ENCODE peak calls at places on chromosomes 6 and 20, in nine cellular contexts. J, C, I, R, K, P, O, G and B are unnamed samples. For H3K4me1, the result is how much of the 10 kb centered on the place peaks cover.

GRCh38 chr6:107729098-107729497 is 95.0 kb downstream of the SCML4 start:
- DNase-seq in I (no peak), C (no peak), P (no peak), R (no peak), J (no peak), O (no peak), K (no peak), G (no peak), B (no peak)

GRCh38 chr20:49541733-49542513 is 26.0 kb downstream of the PTGIS start:
- DNase-seq in K (peak), C (peak), J (peak), R (peak), O (peak), I (peak), G (peak), P (peak), B (peak)

GRCh38 chr20:33915726-33916331 is 77.9 kb upstream of the RALY start:
- DNase-seq in I (no peak), O (peak), C (no peak), J (peak), G (peak), R (peak), P (peak), K (peak), B (peak)

GRCh38 chr20:61936701-61937131 is 129.0 kb downstream of the TAF4 start:
- DNase-seq in K (peak), R (no peak), I (no peak), J (peak), O (no peak), G (no peak), P (no peak), C (no peak), B (peak)

GRCh38 chr20:61263084-61263695 is 11.1 kb downstream of the CDH4 start:
- DNase-seq in C (no peak), P (peak), J (no peak), I (peak), G (peak), O (no peak), K (no peak), R (no peak), B (no peak)

GRCh38 chr20:3238616-3239025 is 369 bp downstream of the SLC4A11 start:
- DNase-seq in I (peak), C (no peak), K (no peak), O (peak), R (no peak), J (no peak), G (no peak), P (no peak), B (no peak)

GRCh38 chr6:33851959-33852358 is 48.2 kb upstream of the MLN start:
- DNase-seq in P (no peak), K (no peak), J (no peak), C (no peak), O (peak), R (no peak), I (peak), G (peak), B (no peak)

GRCh38 chr6:39343461-39343870 is 21.0 kb upstream of the KCNK16 start:
- DNase-seq in G (no peak), O (no peak), P (no peak), C (no peak), R (no peak), I (no peak), J (no peak), K (no peak), B (no peak)

GRCh38 chr6:38427492-38428210 is 212.1 kb downstream of the BTBD9 start:
- DNase-seq in G (no peak), J (no peak), O (no peak), I (no peak), P (no peak), C (no peak), R (no peak), K (no peak), B (no peak)

GRCh38 chr6:89894169-89894568 is at the start of gene GJA10:
- DNase-seq in G (no peak), K (no peak), R (no peak), C (no peak), J (no peak), I (no peak), O (no peak), P (no peak), B (no peak)

GRCh38 chr6:169640347-169640972 is 61.4 kb downstream of the WDR27 start:
- DNase-seq in K (no peak), J (no peak), G (no peak), C (no peak), I (peak), R (no peak), P (no peak), O (no peak), B (peak)

GRCh38 chr20:51195419-51195901 is 172.6 kb upstream of the KCNG1 start:
- DNase-seq in K (no peak), J (no peak), I (peak), C (no peak), P (no peak), O (no peak), R (no peak), G (no peak), B (no peak)

GRCh38 chr6:76594109-76594508 is 521.6 kb upstream of the IMPG1 start:
- DNase-seq in C (no peak), K (no peak), G (no peak), J (peak), P (no peak), I (no peak), O (no peak), R (no peak), B (no peak)

GRCh38 chr20:44117296-44118184 is 69.4 kb downstream of the JPH2 start:
- DNase-seq in I (no peak), O (no peak), P (no peak), G (no peak), K (no peak), C (no peak), J (no peak), R (no peak), B (no peak)

GRCh38 chr6:20808984-20809383 is 274.7 kb downstream of the CDKAL1 start:
- DNase-seq in P (no peak), C (no peak), R (no peak), J (no peak), O (no peak), K (no peak), G (no peak), I (peak), B (no peak)

GRCh38 chr20:47453167-47453782 is 48.4 kb upstream of the NCOA3 start:
- DNase-seq in C (no peak), P (no peak), J (no peak), G (no peak), O (peak), I (peak), K (no peak), R (no peak), B (no peak)

GRCh38 chr6:73388433-73388799 is 6.2 kb upstream of the DDX43 start:
- DNase-seq in O (no peak), P (no peak), K (no peak), G (no peak), C (no peak), I (no peak), J (no peak), R (no peak), B (no peak)

GRCh38 chr20:50333856-50334255 is 143.2 kb downstream of the CEBPB start:
- DNase-seq in R (no peak), J (peak), K (no peak), C (no peak), O (no peak), P (no peak), I (peak), G (no peak), B (peak)

GRCh38 chr6:15623282-15624116 is 39.3 kb downstream of the DTNBP1 start:
- DNase-seq in P (no peak), G (no peak), I (peak), R (no peak), K (no peak), C (no peak), O (no peak), J (no peak), B (no peak)

GRCh38 chr20:44858959-44859358 is 26.5 kb upstream of the YWHAB start:
- DNase-seq in O (peak), I (no peak), P (no peak), J (no peak), R (no peak), K (no peak), G (peak), C (no peak), B (no peak)

GRCh38 chr6:95576621-95577316 is 566 bp upstream of the MANEA start:
- DNase-seq in R (no peak), I (peak), G (no peak), C (no peak), P (no peak), O (no peak), J (no peak), K (no peak), B (no peak)

GRCh38 chr6:151004415-151005024 is 139.0 kb downstream of the MTHFD1L start:
- DNase-seq in J (no peak), P (no peak), K (no peak), I (peak), R (no peak), C (peak), G (no peak), O (no peak), B (no peak)

GRCh38 chr20:35146299-35146921 is 726 bp downstream of the EDEM2 start:
- DNase-seq in C (no peak), P (peak), R (peak), G (peak), O (no peak), K (no peak), I (peak), J (peak), B (peak)

GRCh38 chr6:142870787-142871371 is 74.1 kb downstream of the HIVEP2 start:
- DNase-seq in J (no peak), O (no peak), I (peak), K (no peak), G (no peak), C (no peak), P (no peak), R (no peak), B (no peak)

GRCh38 chr6:52519618-52520017 is 57.2 kb downstream of the TRAM2 start:
- DNase-seq in P (no peak), J (no peak), C (no peak), I (peak), O (no peak), K (no peak), R (no peak), G (no peak), B (no peak)

GRCh38 chr6:72553531-72554202 is 68.2 kb upstream of the KCNQ5 start:
- DNase-seq in K (no peak), P (no peak), O (no peak), J (no peak), I (peak), R (no peak), G (no peak), C (no peak), B (no peak)

GRCh38 chr6:30763618-30764489 is 19.5 kb upstream of the IER3 start:
- DNase-seq in C (no peak), G (no peak), P (no peak), I (peak), O (no peak), K (no peak), J (no peak), R (no peak), B (no peak)

GRCh38 chr6:76810286-76810685 is 653.0 kb downstream of the HTR1B start:
- DNase-seq in G (no peak), O (no peak), C (no peak), I (no peak), J (no peak), R (no peak), K (no peak), P (no peak), B (no peak)

GRCh38 chr6:140082867-140083297 is 708.4 kb upstream of the CITED2 start:
- DNase-seq in C (no peak), O (no peak), R (no peak), I (peak), J (no peak), P (no peak), K (no peak), G (no peak), B (no peak)

GRCh38 chr6:166626177-166627038 is 643 bp downstream of the RPS6KA2 start:
- DNase-seq in K (no peak), R (peak), J (no peak), G (peak), O (peak), I (peak), C (no peak), P (peak), B (peak)

GRCh38 chr6:42834056-42834455 is 45.4 kb upstream of the RPL7L1 start:
- DNase-seq in K (no peak), C (no peak), R (no peak), G (no peak), P (no peak), O (no peak), J (no peak), I (no peak), B (no peak)

GRCh38 chr6:143187173-143187908 is 126.7 kb downstream of the AIG1 start:
- DNase-seq in C (peak), K (no peak), J (no peak), O (no peak), I (peak), P (no peak), G (no peak), R (no peak), B (no peak)

GRCh38 chr6:161444966-161445799 is 171.3 kb upstream of the AGPAT4 start:
- DNase-seq in J (no peak), C (no peak), O (no peak), K (no peak), G (no peak), P (no peak), R (no peak), I (peak), B (no peak)

GRCh38 chr6:447381-448165 is 56.0 kb downstream of the IRF4 start:
- DNase-seq in K (no peak), R (no peak), O (no peak), J (no peak), G (no peak), P (no peak), I (no peak), C (no peak), B (no peak)

DNA sequence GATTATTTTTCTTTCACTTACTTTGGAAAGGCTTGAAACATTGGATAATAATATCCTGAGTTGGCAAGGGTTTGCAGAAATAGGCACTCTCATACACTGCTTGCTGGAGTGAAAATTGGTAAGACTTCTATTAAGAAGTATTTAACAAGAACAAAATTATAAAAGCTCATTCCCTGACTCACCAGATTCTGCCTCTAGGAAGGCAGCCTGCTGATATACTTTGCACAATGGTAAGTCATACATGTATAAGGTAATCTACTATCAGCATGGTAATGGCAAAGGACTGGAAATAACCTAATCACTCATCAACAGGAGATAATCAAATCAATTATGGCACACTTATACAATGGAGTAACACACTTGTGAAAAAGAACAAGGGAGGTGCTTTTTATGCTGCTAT is 85.8 kb downstream of the PLCG1 start:
- DNase-seq in R (no peak), K (no peak), J (no peak), C (no peak), G (no peak), I (peak), P (no peak), O (no peak), B (no peak)
- H3K4me1 ChIP-seq in R (under half), K (under half), J (under half), C (under half), G (under half), I (under half), P (under half), O (under half), B (under half)

DNA sequence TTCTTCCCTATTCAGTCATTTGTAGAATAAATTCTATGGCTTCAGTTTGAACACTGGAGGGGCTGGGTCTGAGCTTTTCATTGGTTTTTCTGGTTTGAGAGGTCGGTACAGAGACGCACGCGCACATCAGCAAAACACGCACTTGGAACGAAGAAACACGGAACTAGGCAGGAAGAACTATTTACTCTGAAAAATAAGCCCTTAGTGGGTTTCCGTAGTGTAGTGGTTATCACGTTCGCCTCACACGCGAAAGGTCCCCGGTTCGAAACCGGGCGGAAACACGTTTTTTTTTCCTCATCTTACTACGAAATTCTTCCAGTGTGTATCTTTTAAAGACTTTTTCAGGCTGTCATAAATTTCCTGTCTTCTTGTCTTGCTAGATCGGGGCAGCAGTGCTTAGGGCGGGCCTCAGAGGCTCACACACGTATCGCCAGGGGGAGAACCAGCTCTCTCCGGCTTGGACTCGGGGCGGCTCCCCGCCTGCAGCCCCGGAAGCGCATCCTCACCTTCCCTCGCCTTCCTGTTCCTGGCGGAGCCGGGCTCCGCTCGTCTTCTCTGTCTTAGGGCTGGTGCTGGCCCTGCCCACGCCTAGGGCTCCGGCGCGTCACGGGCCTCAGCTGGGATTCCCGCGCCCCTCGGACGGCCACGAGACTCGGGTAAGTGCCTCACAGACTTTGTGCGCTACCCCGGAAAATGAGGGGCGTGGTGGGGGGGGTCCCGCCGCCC is at the start of gene HMGN4:
- DNase-seq in O (peak), I (peak), K (peak), P (peak), R (peak), G (peak), J (peak), C (peak), B (peak)
- H3K4me3 ChIP-seq in O (peak), I (peak), K (peak), P (peak), R (peak), G (peak), J (peak), C (peak), B (peak)

GRCh38 chr6:138690975-138691594 is 82.5 kb upstream of the CCDC28A start:
- DNase-seq in K (no peak), J (no peak), O (no peak), C (no peak), R (no peak), P (no peak), I (no peak), G (no peak), B (no peak)
- H3K27ac ChIP-seq in K (peak), J (no peak), O (no peak), C (no peak), R (no peak), P (no peak), I (peak), G (no peak), B (no peak)

GRCh38 chr6:35471836-35472345 is 3.7 kb downstream of the RPL10A start:
- DNase-seq in I (no peak), P (no peak), O (no peak), K (no peak), R (no peak), J (no peak), G (no peak), C (no peak), B (no peak)
- H3K4me1 ChIP-seq in I (under half), P (under half), O (under half), K (half or more), R (under half), J (under half), G (under half), C (under half), B (under half)

GRCh38 chr6:136226674-136227377 is 23.3 kb downstream of the MTFR2 start:
- DNase-seq in O (no peak), J (no peak), P (no peak), G (no peak), K (no peak), I (peak), R (no peak), C (no peak), B (no peak)

GRCh38 chr6:136225496-136225895 is 24.6 kb downstream of the MTFR2 start:
- DNase-seq in J (no peak), K (no peak), G (no peak), I (peak), R (no peak), C (no peak), O (no peak), P (no peak), B (no peak)

GRCh38 chr6:136230219-136230980 is 19.7 kb downstream of the MTFR2 start:
- DNase-seq in R (no peak), C (no peak), O (no peak), K (no peak), I (peak), J (no peak), G (no peak), P (no peak), B (no peak)

GRCh38 chr6:136228811-136229210 is 21.3 kb downstream of the MTFR2 start:
- DNase-seq in C (no peak), P (no peak), J (no peak), R (no peak), O (no peak), K (no peak), I (no peak), G (no peak), B (no peak)

GRCh38 chr6:136226027-136226673 is 24.0 kb downstream of the MTFR2 start:
- DNase-seq in I (peak), R (no peak), P (peak), K (peak), C (peak), G (peak), J (no peak), O (peak), B (peak)
- H3K4me3 ChIP-seq in I (peak), R (peak), P (no peak), K (peak), C (peak), G (peak), J (no peak), O (no peak), B (peak)